ENCODE peak calls at places on chromosome 16, in nine cellular contexts. One of them, this sample, is unnamed.

GRCh38 chr16:14669776-14670175 is 24.3 kb downstream of the PLA2G10 start:
- DNase-seq in astrocyte of the cerebellum: no peak
- DNase-seq in BJ: no peak
- DNase-seq in A549: peak; percentile 33
- DNase-seq in iPS-NIHi11: no peak
- DNase-seq in ascending aorta: no peak
- DNase-seq in fibroblast of lung: no peak
- DNase-seq in posterior cingulate gyrus: no peak
- DNase-seq in adipocyte: no peak
- DNase-seq in this sample: no peak

GRCh38 chr16:50878966-50879615 is 137.2 kb downstream of the CYLD start:
- DNase-seq in astrocyte of the cerebellum: no peak
- DNase-seq in BJ: no peak
- DNase-seq in A549: no peak
- DNase-seq in iPS-NIHi11: peak; percentile 58
- DNase-seq in ascending aorta: no peak
- DNase-seq in fibroblast of lung: no peak
- DNase-seq in posterior cingulate gyrus: no peak
- DNase-seq in adipocyte: no peak
- DNase-seq in this sample: no peak

GRCh38 chr16:27154573-27155521 is 48.5 kb upstream of the KDM8 start:
- DNase-seq in astrocyte of the cerebellum: no peak
- DNase-seq in BJ: no peak
- DNase-seq in A549: peak; percentile 31
- DNase-seq in iPS-NIHi11: peak; percentile 85
- DNase-seq in ascending aorta: peak; percentile 63
- DNase-seq in fibroblast of lung: peak; percentile 31
- DNase-seq in posterior cingulate gyrus: peak; percentile 26
- DNase-seq in adipocyte: peak; percentile 69
- DNase-seq in this sample: peak; percentile 15

GRCh38 chr16:88760424-88761142 is 24.4 kb downstream of the PIEZO1 start:
- DNase-seq in astrocyte of the cerebellum: no peak
- DNase-seq in BJ: no peak
- DNase-seq in A549: no peak
- DNase-seq in iPS-NIHi11: no peak
- DNase-seq in ascending aorta: no peak
- DNase-seq in fibroblast of lung: no peak
- DNase-seq in posterior cingulate gyrus: no peak
- DNase-seq in adipocyte: no peak
- DNase-seq in this sample: no peak

GRCh38 chr16:2043980-2044451 is 3.6 kb downstream of the NTHL1 start:
- DNase-seq in astrocyte of the cerebellum: no peak
- DNase-seq in BJ: no peak
- DNase-seq in A549: no peak
- DNase-seq in iPS-NIHi11: no peak
- DNase-seq in ascending aorta: no peak
- DNase-seq in fibroblast of lung: no peak
- DNase-seq in posterior cingulate gyrus: peak; percentile 81
- DNase-seq in adipocyte: no peak
- DNase-seq in this sample: no peak

GRCh38 chr16:67399218-67399733 is 6.0 kb upstream of the TPPP3 start:
- DNase-seq in astrocyte of the cerebellum: no peak
- DNase-seq in BJ: no peak
- DNase-seq in A549: peak; percentile 37
- DNase-seq in iPS-NIHi11: peak; percentile 90
- DNase-seq in ascending aorta: no peak
- DNase-seq in fibroblast of lung: no peak
- DNase-seq in posterior cingulate gyrus: no peak
- DNase-seq in adipocyte: peak; percentile 49
- DNase-seq in this sample: no peak

GRCh38 chr16:85971877-85972638 is 73.1 kb downstream of the IRF8 start:
- DNase-seq in astrocyte of the cerebellum: no peak
- DNase-seq in BJ: no peak
- DNase-seq in A549: no peak
- DNase-seq in iPS-NIHi11: no peak
- DNase-seq in ascending aorta: no peak
- DNase-seq in fibroblast of lung: no peak
- DNase-seq in posterior cingulate gyrus: no peak
- DNase-seq in adipocyte: no peak
- DNase-seq in this sample: no peak

GRCh38 chr16:59633996-59634579 is 900.0 kb upstream of the GOT2 start:
- DNase-seq in astrocyte of the cerebellum: peak; percentile 51
- DNase-seq in BJ: peak; percentile 53
- DNase-seq in A549: peak; percentile 6
- DNase-seq in iPS-NIHi11: no peak
- DNase-seq in ascending aorta: no peak
- DNase-seq in fibroblast of lung: peak; percentile 70
- DNase-seq in posterior cingulate gyrus: no peak
- DNase-seq in adipocyte: peak; percentile 72
- DNase-seq in this sample: peak; percentile 75

GRCh38 chr16:84907575-84907974 is 87.8 kb downstream of the CRISPLD2 start:
- DNase-seq in astrocyte of the cerebellum: peak; percentile 49
- DNase-seq in BJ: peak; percentile 51
- DNase-seq in A549: no peak
- DNase-seq in iPS-NIHi11: no peak
- DNase-seq in ascending aorta: no peak
- DNase-seq in fibroblast of lung: peak; percentile 54
- DNase-seq in posterior cingulate gyrus: no peak
- DNase-seq in adipocyte: peak; percentile 41
- DNase-seq in this sample: peak; percentile 45

GRCh38 chr16:28051486-28051885 is 12.0 kb downstream of the GSG1L start:
- DNase-seq in astrocyte of the cerebellum: no peak
- DNase-seq in BJ: no peak
- DNase-seq in A549: no peak
- DNase-seq in iPS-NIHi11: no peak
- DNase-seq in ascending aorta: no peak
- DNase-seq in fibroblast of lung: no peak
- DNase-seq in posterior cingulate gyrus: no peak
- DNase-seq in adipocyte: no peak
- DNase-seq in this sample: no peak

GRCh38 chr16:51236583-51236982 is 85.5 kb upstream of the SALL1 start:
- DNase-seq in astrocyte of the cerebellum: no peak
- DNase-seq in BJ: no peak
- DNase-seq in A549: no peak
- DNase-seq in iPS-NIHi11: no peak
- DNase-seq in ascending aorta: no peak
- DNase-seq in fibroblast of lung: no peak
- DNase-seq in posterior cingulate gyrus: no peak
- DNase-seq in adipocyte: no peak
- DNase-seq in this sample: no peak

GRCh38 chr16:70800798-70801480 is at the start of gene VAC14:
- DNase-seq in astrocyte of the cerebellum: peak; percentile 61
- DNase-seq in BJ: peak; percentile 35
- DNase-seq in A549: peak; percentile 92
- DNase-seq in iPS-NIHi11: peak; percentile 99
- DNase-seq in ascending aorta: peak; percentile 96
- DNase-seq in fibroblast of lung: peak; percentile 82
- DNase-seq in posterior cingulate gyrus: peak; percentile 91
- DNase-seq in adipocyte: peak; percentile 94
- DNase-seq in this sample: peak; percentile 71

GRCh38 chr16:47142469-47143328 is 1.0 kb downstream of the NETO2 start:
- DNase-seq in astrocyte of the cerebellum: peak; percentile 16
- DNase-seq in BJ: no peak
- DNase-seq in A549: peak; percentile 36
- DNase-seq in iPS-NIHi11: peak; percentile 25
- DNase-seq in ascending aorta: no peak
- DNase-seq in fibroblast of lung: peak; percentile 60
- DNase-seq in posterior cingulate gyrus: peak; percentile 12
- DNase-seq in adipocyte: peak; percentile 70
- DNase-seq in this sample: peak; percentile 15

GRCh38 chr16:15507299-15507958 is 73.0 kb downstream of the BMERB1 start:
- DNase-seq in astrocyte of the cerebellum: no peak
- DNase-seq in BJ: no peak
- DNase-seq in A549: peak; percentile 39
- DNase-seq in iPS-NIHi11: no peak
- DNase-seq in ascending aorta: peak; percentile 75
- DNase-seq in fibroblast of lung: peak; percentile 31
- DNase-seq in posterior cingulate gyrus: peak; percentile 79
- DNase-seq in adipocyte: peak; percentile 90
- DNase-seq in this sample: peak; percentile 72

GRCh38 chr16:89557230-89557935 is 3.1 kb upstream of the RPL13 start:
- DNase-seq in astrocyte of the cerebellum: peak; percentile 31
- DNase-seq in BJ: no peak
- DNase-seq in A549: peak; percentile 86
- DNase-seq in iPS-NIHi11: peak; percentile 90
- DNase-seq in ascending aorta: peak; percentile 81
- DNase-seq in fibroblast of lung: peak; percentile 71
- DNase-seq in posterior cingulate gyrus: peak; percentile 95
- DNase-seq in adipocyte: peak; percentile 82
- DNase-seq in this sample: peak; percentile 49

GRCh38 chr16:80806957-80807356 is 2.6 kb upstream of the CDYL2 start:
- DNase-seq in astrocyte of the cerebellum: no peak
- DNase-seq in BJ: peak; percentile 9
- DNase-seq in A549: peak; percentile 7
- DNase-seq in iPS-NIHi11: no peak
- DNase-seq in ascending aorta: no peak
- DNase-seq in fibroblast of lung: peak; percentile 49
- DNase-seq in posterior cingulate gyrus: no peak
- DNase-seq in adipocyte: peak; percentile 15
- DNase-seq in this sample: no peak

GRCh38 chr16:9340402-9341095 is 249.1 kb downstream of the HAPSTR1 start:
- DNase-seq in astrocyte of the cerebellum: no peak
- DNase-seq in BJ: no peak
- DNase-seq in A549: no peak
- DNase-seq in iPS-NIHi11: no peak
- DNase-seq in ascending aorta: no peak
- DNase-seq in fibroblast of lung: no peak
- DNase-seq in posterior cingulate gyrus: peak; percentile 49
- DNase-seq in adipocyte: no peak
- DNase-seq in this sample: no peak

GRCh38 chr16:16120044-16120381 is 103.3 kb downstream of the ABCC6 start:
- DNase-seq in astrocyte of the cerebellum: no peak
- DNase-seq in BJ: no peak
- DNase-seq in A549: no peak
- DNase-seq in iPS-NIHi11: no peak
- DNase-seq in ascending aorta: no peak
- DNase-seq in fibroblast of lung: no peak
- DNase-seq in posterior cingulate gyrus: no peak
- DNase-seq in adipocyte: no peak
- DNase-seq in this sample: no peak

GRCh38 chr16:68806422-68806821 is 36.9 kb upstream of the TANGO6 start:
- DNase-seq in astrocyte of the cerebellum: no peak
- DNase-seq in BJ: no peak
- DNase-seq in A549: no peak
- DNase-seq in iPS-NIHi11: no peak
- DNase-seq in ascending aorta: no peak
- DNase-seq in fibroblast of lung: no peak
- DNase-seq in posterior cingulate gyrus: no peak
- DNase-seq in adipocyte: no peak
- DNase-seq in this sample: no peak

GRCh38 chr16:75402174-75402820 is 31.0 kb downstream of the CFDP1 start:
- DNase-seq in astrocyte of the cerebellum: no peak
- DNase-seq in BJ: no peak
- DNase-seq in A549: no peak
- DNase-seq in iPS-NIHi11: no peak
- DNase-seq in ascending aorta: no peak
- DNase-seq in fibroblast of lung: no peak
- DNase-seq in posterior cingulate gyrus: no peak
- DNase-seq in adipocyte: peak; percentile 61
- DNase-seq in this sample: peak; percentile 46

GRCh38 chr16:86566601-86566965 is at the start of gene FOXC2:
- DNase-seq in astrocyte of the cerebellum: peak; percentile 95
- DNase-seq in BJ: peak; percentile 53
- DNase-seq in A549: peak; percentile 75
- DNase-seq in iPS-NIHi11: peak; percentile 82
- DNase-seq in ascending aorta: peak; percentile 97
- DNase-seq in fibroblast of lung: peak; percentile 97
- DNase-seq in posterior cingulate gyrus: no peak
- DNase-seq in adipocyte: peak; percentile 99
- DNase-seq in this sample: peak; percentile 96

GRCh38 chr16:88456356-88457292 is 3.5 kb downstream of the ZFPM1 start:
- DNase-seq in astrocyte of the cerebellum: no peak
- DNase-seq in BJ: no peak
- DNase-seq in A549: no peak
- DNase-seq in iPS-NIHi11: no peak
- DNase-seq in ascending aorta: no peak
- DNase-seq in fibroblast of lung: no peak
- DNase-seq in posterior cingulate gyrus: no peak
- DNase-seq in adipocyte: no peak
- DNase-seq in this sample: no peak

GRCh38 chr16:10616744-10617640 is 36.6 kb upstream of the EMP2 start:
- DNase-seq in astrocyte of the cerebellum: no peak
- DNase-seq in BJ: no peak
- DNase-seq in A549: peak; percentile 29
- DNase-seq in iPS-NIHi11: peak; percentile 63
- DNase-seq in ascending aorta: no peak
- DNase-seq in fibroblast of lung: peak; percentile 36
- DNase-seq in posterior cingulate gyrus: peak; percentile 21
- DNase-seq in adipocyte: peak; percentile 52
- DNase-seq in this sample: peak; percentile 68

GRCh38 chr16:4372578-4373355 is 1.1 kb downstream of the VASN start:
- DNase-seq in astrocyte of the cerebellum: no peak
- DNase-seq in BJ: no peak
- DNase-seq in A549: peak; percentile 82
- DNase-seq in iPS-NIHi11: no peak
- DNase-seq in ascending aorta: peak; percentile 79
- DNase-seq in fibroblast of lung: no peak
- DNase-seq in posterior cingulate gyrus: no peak
- DNase-seq in adipocyte: peak; percentile 50
- DNase-seq in this sample: peak; percentile 89

GRCh38 chr16:2432286-2432685 is 3.0 kb downstream of the CCNF start:
- DNase-seq in astrocyte of the cerebellum: no peak
- DNase-seq in BJ: no peak
- DNase-seq in A549: no peak
- DNase-seq in iPS-NIHi11: no peak
- DNase-seq in ascending aorta: no peak
- DNase-seq in fibroblast of lung: no peak
- DNase-seq in posterior cingulate gyrus: no peak
- DNase-seq in adipocyte: no peak
- DNase-seq in this sample: no peak

GRCh38 chr16:55184619-55185018 is 139.4 kb upstream of the IRX6 start:
- DNase-seq in astrocyte of the cerebellum: no peak
- DNase-seq in BJ: no peak
- DNase-seq in A549: no peak
- DNase-seq in iPS-NIHi11: no peak
- DNase-seq in ascending aorta: no peak
- DNase-seq in fibroblast of lung: no peak
- DNase-seq in posterior cingulate gyrus: no peak
- DNase-seq in adipocyte: no peak
- DNase-seq in this sample: no peak

GRCh38 chr16:22130528-22130927 is 31.8 kb upstream of the SDR42E2 start:
- DNase-seq in astrocyte of the cerebellum: no peak
- DNase-seq in BJ: no peak
- DNase-seq in A549: no peak
- DNase-seq in iPS-NIHi11: no peak
- DNase-seq in ascending aorta: no peak
- DNase-seq in fibroblast of lung: no peak
- DNase-seq in posterior cingulate gyrus: no peak
- DNase-seq in adipocyte: no peak
- DNase-seq in this sample: no peak

GRCh38 chr16:10870137-10870776 is 6.7 kb upstream of the CIITA start:
- DNase-seq in astrocyte of the cerebellum: no peak
- DNase-seq in BJ: no peak
- DNase-seq in A549: no peak
- DNase-seq in iPS-NIHi11: no peak
- DNase-seq in ascending aorta: no peak
- DNase-seq in fibroblast of lung: no peak
- DNase-seq in posterior cingulate gyrus: no peak
- DNase-seq in adipocyte: no peak
- DNase-seq in this sample: no peak

GRCh38 chr16:49620158-49620867 is 235.6 kb downstream of the ZNF423 start:
- DNase-seq in astrocyte of the cerebellum: peak; percentile 35
- DNase-seq in BJ: no peak
- DNase-seq in A549: peak; percentile 25
- DNase-seq in iPS-NIHi11: no peak
- DNase-seq in ascending aorta: peak; percentile 95
- DNase-seq in fibroblast of lung: peak; percentile 65
- DNase-seq in posterior cingulate gyrus: no peak
- DNase-seq in adipocyte: peak; percentile 93
- DNase-seq in this sample: peak; percentile 72

GRCh38 chr16:88833086-88833485 is 21.4 kb upstream of the APRT start:
- DNase-seq in astrocyte of the cerebellum: no peak
- DNase-seq in BJ: no peak
- DNase-seq in A549: no peak
- DNase-seq in iPS-NIHi11: no peak
- DNase-seq in ascending aorta: no peak
- DNase-seq in fibroblast of lung: no peak
- DNase-seq in posterior cingulate gyrus: no peak
- DNase-seq in adipocyte: no peak
- DNase-seq in this sample: no peak

GRCh38 chr16:3311496-3311895 is 6.2 kb downstream of the ZNF75A start:
- DNase-seq in astrocyte of the cerebellum: no peak
- DNase-seq in BJ: no peak
- DNase-seq in A549: no peak
- DNase-seq in iPS-NIHi11: no peak
- DNase-seq in ascending aorta: no peak
- DNase-seq in fibroblast of lung: no peak
- DNase-seq in posterior cingulate gyrus: no peak
- DNase-seq in adipocyte: no peak
- DNase-seq in this sample: no peak